ENCODE peak calls at places on chromosome 13, in nine cellular contexts. One of them, this sample, is unnamed.

GRCh38 chr13:83819156-83819555 is 63.1 kb downstream of the SLITRK1 start:
- DNase-seq in kidney epithelial cell: no peak
- DNase-seq in GM13977: no peak
- DNase-seq in fibroblast of pulmonary artery: no peak
- DNase-seq in D721Med: no peak
- DNase-seq in OCI-LY7: no peak
- DNase-seq in heart right ventricle: no peak
- DNase-seq in nephron progenitor cell: no peak
- DNase-seq in psoas muscle: no peak
- DNase-seq in this sample: no peak

GRCh38 chr13:48411281-48412099 is 1.4 kb downstream of the LPAR6 start:
- DNase-seq in kidney epithelial cell: no peak
- DNase-seq in GM13977: no peak
- DNase-seq in fibroblast of pulmonary artery: no peak
- DNase-seq in D721Med: no peak
- DNase-seq in OCI-LY7: no peak
- DNase-seq in heart right ventricle: no peak
- DNase-seq in nephron progenitor cell: no peak
- DNase-seq in psoas muscle: no peak
- DNase-seq in this sample: no peak

GRCh38 chr13:83150616-83151307 is 731.5 kb downstream of the SLITRK1 start:
- DNase-seq in kidney epithelial cell: no peak
- DNase-seq in GM13977: no peak
- DNase-seq in fibroblast of pulmonary artery: no peak
- DNase-seq in D721Med: no peak
- DNase-seq in OCI-LY7: no peak
- DNase-seq in heart right ventricle: no peak
- DNase-seq in nephron progenitor cell: no peak
- DNase-seq in psoas muscle: no peak
- DNase-seq in this sample: no peak

GRCh38 chr13:113598081-113598410 is 13.5 kb downstream of the TFDP1 start:
- DNase-seq in kidney epithelial cell: no peak
- DNase-seq in GM13977: no peak
- DNase-seq in fibroblast of pulmonary artery: no peak
- DNase-seq in D721Med: no peak
- DNase-seq in OCI-LY7: no peak
- DNase-seq in heart right ventricle: no peak
- DNase-seq in nephron progenitor cell: no peak
- DNase-seq in psoas muscle: no peak
- DNase-seq in this sample: no peak

GRCh38 chr13:74187564-74187963 is 53.4 kb upstream of the KLF12 start:
- DNase-seq in kidney epithelial cell: peak; percentile 37
- DNase-seq in GM13977: no peak
- DNase-seq in fibroblast of pulmonary artery: no peak
- DNase-seq in D721Med: no peak
- DNase-seq in OCI-LY7: no peak
- DNase-seq in heart right ventricle: no peak
- DNase-seq in nephron progenitor cell: no peak
- DNase-seq in psoas muscle: peak; percentile 62
- DNase-seq in this sample: no peak

GRCh38 chr13:94978516-94978915 is 266.2 kb upstream of the SOX21 start:
- DNase-seq in kidney epithelial cell: no peak
- DNase-seq in GM13977: no peak
- DNase-seq in fibroblast of pulmonary artery: no peak
- DNase-seq in D721Med: no peak
- DNase-seq in OCI-LY7: no peak
- DNase-seq in heart right ventricle: no peak
- DNase-seq in nephron progenitor cell: no peak
- DNase-seq in psoas muscle: no peak
- DNase-seq in this sample: no peak

GRCh38 chr13:100721885-100722512 is 47.4 kb upstream of the TMTC4 start:
- DNase-seq in kidney epithelial cell: no peak
- DNase-seq in GM13977: peak; percentile 50
- DNase-seq in fibroblast of pulmonary artery: peak; percentile 63
- DNase-seq in D721Med: no peak
- DNase-seq in OCI-LY7: peak; percentile 39
- DNase-seq in heart right ventricle: peak; percentile 16
- DNase-seq in nephron progenitor cell: peak; percentile 62
- DNase-seq in psoas muscle: no peak
- DNase-seq in this sample: peak; percentile 5

GRCh38 chr13:29849071-29849541 is 1.3 kb downstream of the UBL3 start:
- DNase-seq in kidney epithelial cell: no peak
- DNase-seq in GM13977: peak; percentile 28
- DNase-seq in fibroblast of pulmonary artery: peak; percentile 27
- DNase-seq in D721Med: no peak
- DNase-seq in OCI-LY7: peak; percentile 44
- DNase-seq in heart right ventricle: peak; percentile 8
- DNase-seq in nephron progenitor cell: no peak
- DNase-seq in psoas muscle: no peak
- DNase-seq in this sample: no peak

GRCh38 chr13:32001392-32001768 is 30.2 kb upstream of the FRY start:
- DNase-seq in kidney epithelial cell: no peak
- DNase-seq in GM13977: peak; percentile 78
- DNase-seq in fibroblast of pulmonary artery: peak; percentile 70
- DNase-seq in D721Med: no peak
- DNase-seq in OCI-LY7: peak; percentile 38
- DNase-seq in heart right ventricle: peak; percentile 58
- DNase-seq in nephron progenitor cell: no peak
- DNase-seq in psoas muscle: no peak
- DNase-seq in this sample: peak; percentile 5

GRCh38 chr13:72645521-72645920 is 81.9 kb downstream of the MZT1 start:
- DNase-seq in kidney epithelial cell: no peak
- DNase-seq in GM13977: no peak
- DNase-seq in fibroblast of pulmonary artery: no peak
- DNase-seq in D721Med: no peak
- DNase-seq in OCI-LY7: no peak
- DNase-seq in heart right ventricle: no peak
- DNase-seq in nephron progenitor cell: no peak
- DNase-seq in psoas muscle: no peak
- DNase-seq in this sample: no peak

GRCh38 chr13:47803131-47803530 is 197.9 kb downstream of the SUCLA2 start:
- DNase-seq in kidney epithelial cell: no peak
- DNase-seq in GM13977: no peak
- DNase-seq in fibroblast of pulmonary artery: no peak
- DNase-seq in D721Med: no peak
- DNase-seq in OCI-LY7: no peak
- DNase-seq in heart right ventricle: no peak
- DNase-seq in nephron progenitor cell: no peak
- DNase-seq in psoas muscle: no peak
- DNase-seq in this sample: no peak

GRCh38 chr13:21014666-21015170 is 46.7 kb downstream of the LATS2 start:
- DNase-seq in kidney epithelial cell: peak; percentile 43
- DNase-seq in GM13977: no peak
- DNase-seq in fibroblast of pulmonary artery: peak; percentile 78
- DNase-seq in D721Med: no peak
- DNase-seq in OCI-LY7: no peak
- DNase-seq in heart right ventricle: peak; percentile 46
- DNase-seq in nephron progenitor cell: no peak
- DNase-seq in psoas muscle: peak; percentile 92
- DNase-seq in this sample: no peak

GRCh38 chr13:73767747-73768315 is 366.4 kb downstream of the KLF12 start:
- DNase-seq in kidney epithelial cell: no peak
- DNase-seq in GM13977: no peak
- DNase-seq in fibroblast of pulmonary artery: no peak
- DNase-seq in D721Med: no peak
- DNase-seq in OCI-LY7: peak; percentile 37
- DNase-seq in heart right ventricle: no peak
- DNase-seq in nephron progenitor cell: no peak
- DNase-seq in psoas muscle: no peak
- DNase-seq in this sample: no peak

GRCh38 chr13:30907167-30907761 is 1.2 kb downstream of the MEDAG start:
- DNase-seq in kidney epithelial cell: no peak
- DNase-seq in GM13977: no peak
- DNase-seq in fibroblast of pulmonary artery: peak; percentile 64
- DNase-seq in D721Med: no peak
- DNase-seq in OCI-LY7: no peak
- DNase-seq in heart right ventricle: peak; percentile 9
- DNase-seq in nephron progenitor cell: no peak
- DNase-seq in psoas muscle: no peak
- DNase-seq in this sample: no peak

GRCh38 chr13:85536706-85537105 is 262.5 kb downstream of the SLITRK6 start:
- DNase-seq in kidney epithelial cell: no peak
- DNase-seq in GM13977: no peak
- DNase-seq in fibroblast of pulmonary artery: peak; percentile 3
- DNase-seq in D721Med: no peak
- DNase-seq in OCI-LY7: no peak
- DNase-seq in heart right ventricle: no peak
- DNase-seq in nephron progenitor cell: no peak
- DNase-seq in psoas muscle: no peak
- DNase-seq in this sample: no peak

GRCh38 chr13:44649834-44650233 is 73.7 kb upstream of the TSC22D1 start:
- DNase-seq in kidney epithelial cell: no peak
- DNase-seq in GM13977: no peak
- DNase-seq in fibroblast of pulmonary artery: no peak
- DNase-seq in D721Med: no peak
- DNase-seq in OCI-LY7: no peak
- DNase-seq in heart right ventricle: no peak
- DNase-seq in nephron progenitor cell: no peak
- DNase-seq in psoas muscle: no peak
- DNase-seq in this sample: no peak

GRCh38 chr13:94232956-94233355 is 246.5 kb downstream of the DCT start:
- DNase-seq in kidney epithelial cell: no peak
- DNase-seq in GM13977: no peak
- DNase-seq in fibroblast of pulmonary artery: peak; percentile 56
- DNase-seq in D721Med: no peak
- DNase-seq in OCI-LY7: no peak
- DNase-seq in heart right ventricle: no peak
- DNase-seq in nephron progenitor cell: no peak
- DNase-seq in psoas muscle: no peak
- DNase-seq in this sample: no peak

GRCh38 chr13:40566811-40567210 is 99.6 kb downstream of the FOXO1 start:
- DNase-seq in kidney epithelial cell: no peak
- DNase-seq in GM13977: no peak
- DNase-seq in fibroblast of pulmonary artery: no peak
- DNase-seq in D721Med: no peak
- DNase-seq in OCI-LY7: no peak
- DNase-seq in heart right ventricle: no peak
- DNase-seq in nephron progenitor cell: no peak
- DNase-seq in psoas muscle: no peak
- DNase-seq in this sample: no peak

GRCh38 chr13:40565282-40566148 is 100.9 kb downstream of the FOXO1 start:
- DNase-seq in kidney epithelial cell: no peak
- DNase-seq in GM13977: no peak
- DNase-seq in fibroblast of pulmonary artery: no peak
- DNase-seq in D721Med: no peak
- DNase-seq in OCI-LY7: no peak
- DNase-seq in heart right ventricle: no peak
- DNase-seq in nephron progenitor cell: no peak
- DNase-seq in psoas muscle: no peak
- DNase-seq in this sample: no peak

GRCh38 chr13:40563350-40564125 is 102.9 kb downstream of the FOXO1 start:
- DNase-seq in kidney epithelial cell: no peak
- DNase-seq in GM13977: no peak
- DNase-seq in fibroblast of pulmonary artery: peak; percentile 67
- DNase-seq in D721Med: no peak
- DNase-seq in OCI-LY7: no peak
- DNase-seq in heart right ventricle: no peak
- DNase-seq in nephron progenitor cell: no peak
- DNase-seq in psoas muscle: peak; percentile 79
- DNase-seq in this sample: no peak

GRCh38 chr13:40562975-40563349 is 103.5 kb downstream of the FOXO1 start:
- DNase-seq in kidney epithelial cell: no peak
- DNase-seq in GM13977: no peak
- DNase-seq in fibroblast of pulmonary artery: no peak
- DNase-seq in D721Med: no peak
- DNase-seq in OCI-LY7: no peak
- DNase-seq in heart right ventricle: no peak
- DNase-seq in nephron progenitor cell: no peak
- DNase-seq in psoas muscle: peak; percentile 63
- DNase-seq in this sample: no peak

DNA sequence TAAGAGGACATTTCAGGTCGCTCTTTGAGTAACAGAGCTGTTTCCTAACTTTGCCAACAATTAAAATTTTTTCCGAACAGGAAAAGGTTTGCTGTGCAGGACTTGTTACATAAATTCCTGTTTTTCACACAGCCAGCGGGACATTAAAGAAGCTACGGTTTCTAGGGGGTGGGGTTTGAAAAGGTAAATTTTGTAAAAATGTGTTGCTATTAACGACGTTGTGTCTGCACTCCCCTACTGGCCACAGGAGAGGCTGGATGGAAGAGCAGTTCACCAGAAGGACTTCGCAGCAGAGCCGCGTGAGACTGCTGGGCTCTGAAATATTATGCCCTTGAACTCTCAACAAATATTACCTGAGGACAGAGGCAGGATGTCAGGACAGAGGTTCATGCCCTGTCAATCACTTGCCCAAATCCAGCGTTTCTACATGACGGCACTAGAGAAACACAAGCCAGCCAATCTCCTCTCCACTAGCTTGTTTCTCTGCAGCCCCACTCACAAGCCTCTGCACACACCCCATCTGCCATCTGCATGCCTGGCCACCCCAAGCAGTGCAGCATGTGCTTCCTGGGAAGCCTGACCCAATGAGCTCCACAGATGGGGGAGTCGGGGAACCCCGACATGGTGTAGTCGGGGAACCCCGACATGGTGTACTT is 102.0 kb downstream of the FOXO1 start:
- DNase-seq in kidney epithelial cell: no peak
- DNase-seq in GM13977: peak; percentile 18
- DNase-seq in fibroblast of pulmonary artery: peak; percentile 34
- DNase-seq in D721Med: no peak
- DNase-seq in OCI-LY7: peak; percentile 49
- DNase-seq in heart right ventricle: no peak
- DNase-seq in nephron progenitor cell: no peak
- DNase-seq in psoas muscle: no peak
- DNase-seq in this sample: no peak
- TF ChIP-seq CTCF in kidney epithelial cell: peak; percentile 24
- TF ChIP-seq CTCF in GM13977: no peak
- TF ChIP-seq CTCF in fibroblast of pulmonary artery: peak; percentile 28
- TF ChIP-seq CTCF in D721Med: no peak
- TF ChIP-seq CTCF in OCI-LY7: peak; percentile 57
- TF ChIP-seq CTCF in heart right ventricle: peak; percentile 22
- TF ChIP-seq CTCF in nephron progenitor cell: no peak
- TF ChIP-seq CTCF in psoas muscle: peak; percentile 36
- TF ChIP-seq CTCF in this sample: no peak

GRCh38 chr13:22369090-22369489 is 698.2 kb downstream of the FGF9 start:
- DNase-seq in kidney epithelial cell: no peak
- DNase-seq in GM13977: no peak
- DNase-seq in fibroblast of pulmonary artery: no peak
- DNase-seq in D721Med: no peak
- DNase-seq in OCI-LY7: no peak
- DNase-seq in heart right ventricle: no peak
- DNase-seq in nephron progenitor cell: no peak
- DNase-seq in psoas muscle: no peak
- DNase-seq in this sample: no peak
- TF ChIP-seq CTCF in kidney epithelial cell: no peak
- TF ChIP-seq CTCF in GM13977: no peak
- TF ChIP-seq CTCF in fibroblast of pulmonary artery: no peak
- TF ChIP-seq CTCF in D721Med: no peak
- TF ChIP-seq CTCF in OCI-LY7: no peak
- TF ChIP-seq CTCF in heart right ventricle: no peak
- TF ChIP-seq CTCF in nephron progenitor cell: no peak
- TF ChIP-seq CTCF in psoas muscle: no peak
- TF ChIP-seq CTCF in this sample: no peak

GRCh38 chr13:59178344-59178743 is 985.4 kb downstream of the DIAPH3 start:
- DNase-seq in kidney epithelial cell: no peak
- DNase-seq in GM13977: no peak
- DNase-seq in fibroblast of pulmonary artery: peak; percentile 30
- DNase-seq in D721Med: no peak
- DNase-seq in OCI-LY7: no peak
- DNase-seq in heart right ventricle: no peak
- DNase-seq in nephron progenitor cell: no peak
- DNase-seq in psoas muscle: no peak
- DNase-seq in this sample: no peak
- TF ChIP-seq CTCF in kidney epithelial cell: peak; percentile 32
- TF ChIP-seq CTCF in GM13977: peak; percentile 3
- TF ChIP-seq CTCF in fibroblast of pulmonary artery: peak; percentile 55
- TF ChIP-seq CTCF in D721Med: peak; percentile 32
- TF ChIP-seq CTCF in OCI-LY7: peak; percentile 51
- TF ChIP-seq CTCF in heart right ventricle: peak; percentile 16
- TF ChIP-seq CTCF in nephron progenitor cell: no peak
- TF ChIP-seq CTCF in psoas muscle: no peak
- TF ChIP-seq CTCF in this sample: no peak

GRCh38 chr13:98484289-98485219 is 92.4 kb downstream of the STK24 start:
- DNase-seq in kidney epithelial cell: peak; percentile 99
- DNase-seq in GM13977: peak; percentile 69
- DNase-seq in fibroblast of pulmonary artery: peak; percentile 91
- DNase-seq in D721Med: peak; percentile 59
- DNase-seq in OCI-LY7: no peak
- DNase-seq in heart right ventricle: peak; percentile 72
- DNase-seq in nephron progenitor cell: peak; percentile 78
- DNase-seq in psoas muscle: peak; percentile 88
- DNase-seq in this sample: no peak
- TF ChIP-seq CTCF in kidney epithelial cell: peak; percentile 13
- TF ChIP-seq CTCF in GM13977: no peak
- TF ChIP-seq CTCF in fibroblast of pulmonary artery: no peak
- TF ChIP-seq CTCF in D721Med: no peak
- TF ChIP-seq CTCF in OCI-LY7: no peak
- TF ChIP-seq CTCF in heart right ventricle: no peak
- TF ChIP-seq CTCF in nephron progenitor cell: no peak
- TF ChIP-seq CTCF in psoas muscle: no peak
- TF ChIP-seq CTCF in this sample: no peak